ENCODE peak calls at places on chromosomes 12 and 14, in seven cellular contexts. S is hippocampal formation; J is H7; R is psoas muscle; N is amniotic epithelial cell; Q is BJ; X is activated naive CD4-positive, alpha-beta T cell treated with anti-CD3 and anti-CD28 coated beads, Interleukin-2, amount 50 U/mL, for 72 hours. K is an unnamed sample.

GRCh38 chr12:38771871-38772270 is 133.5 kb downstream of the CPNE8 start:
- DNase-seq in X (peak; percentile 22), Q (no peak), J (no peak), S (no peak), R (no peak), N (peak; percentile 5), K (peak; percentile 27)

GRCh38 chr14:34943506-34943905 is 39.3 kb upstream of the SRP54 start:
- DNase-seq in J (no peak), N (no peak), Q (no peak), R (no peak), X (no peak), S (no peak), K (no peak)

GRCh38 chr14:72665259-72665658 is 228.6 kb downstream of the DPF3 start:
- DNase-seq in J (no peak), S (no peak), Q (peak; percentile 96), N (peak; percentile 99), X (no peak), R (no peak), K (peak; percentile 91)

GRCh38 chr12:99455350-99456037 is 192.1 kb upstream of the GARIN6 start:
- DNase-seq in X (no peak), S (no peak), N (no peak), J (no peak), Q (peak; percentile 69), R (no peak), K (peak; percentile 62)

GRCh38 chr14:104687601-104688504 is 1.6 kb upstream of the INF2 start:
- DNase-seq in Q (no peak), R (peak; percentile 87), X (no peak), J (peak; percentile 87), N (peak; percentile 42), S (peak; percentile 45), K (peak; percentile 34)

GRCh38 chr14:96221841-96222240 is 17.2 kb downstream of the BDKRB2 start:
- DNase-seq in N (no peak), Q (no peak), X (no peak), R (no peak), S (no peak), J (no peak), K (no peak)

GRCh38 chr14:74475678-74476077 is 17.4 kb downstream of the NPC2 start:
- DNase-seq in S (no peak), R (no peak), N (peak; percentile 81), Q (no peak), X (no peak), J (no peak), K (no peak)

GRCh38 chr14:60760648-60761364 is 26.2 kb downstream of the MNAT1 start:
- DNase-seq in X (no peak), R (no peak), J (peak; percentile 41), S (no peak), N (no peak), Q (no peak), K (no peak)

GRCh38 chr12:108914031-108914630 is 34.2 kb downstream of the DAO start:
- DNase-seq in J (no peak), X (no peak), N (no peak), Q (no peak), S (peak; percentile 14), R (no peak), K (no peak)

GRCh38 chr14:20662968-20663731 is 21.2 kb upstream of the RNASE4 start:
- DNase-seq in J (peak; percentile 77), Q (no peak), N (peak; percentile 37), R (peak; percentile 56), X (peak; percentile 80), S (peak; percentile 27), K (peak; percentile 34)

GRCh38 chr14:60565211-60565610 is 56.3 kb downstream of the SIX6 start:
- DNase-seq in Q (peak; percentile 30), J (no peak), X (no peak), R (no peak), N (no peak), S (no peak), K (no peak)

GRCh38 chr12:23399402-23399933 is 550.0 kb downstream of the SOX5 start:
- DNase-seq in J (no peak), X (no peak), S (no peak), Q (no peak), R (no peak), N (no peak), K (no peak)

GRCh38 chr14:91264151-91265150 is 19.9 kb upstream of the GPR68 start:
- DNase-seq in N (no peak), S (no peak), R (peak; percentile 37), J (peak; percentile 83), X (no peak), Q (no peak), K (no peak)

GRCh38 chr12:101527682-101528081 is 52.5 kb downstream of the SPIC start:
- DNase-seq in R (peak; percentile 19), X (no peak), J (no peak), Q (no peak), N (no peak), S (no peak), K (no peak)

GRCh38 chr12:12560587-12561304 is 1.9 kb downstream of the DUSP16 start:
- DNase-seq in Q (no peak), X (peak; percentile 53), N (peak; percentile 83), J (peak; percentile 28), R (no peak), S (peak; percentile 21), K (peak; percentile 81)

GRCh38 chr12:110622582-110622981 is 8.7 kb downstream of the TCTN1 start:
- DNase-seq in N (no peak), X (no peak), J (no peak), S (no peak), R (no peak), Q (no peak), K (no peak)

GRCh38 chr14:91273273-91273884 is 28.9 kb upstream of the GPR68 start:
- DNase-seq in R (no peak), J (no peak), N (no peak), S (no peak), Q (no peak), X (no peak), K (no peak)

GRCh38 chr14:99136401-99136800 is 135.6 kb downstream of the BCL11B start:
- DNase-seq in Q (no peak), N (no peak), S (no peak), X (no peak), R (no peak), J (no peak), K (no peak)

GRCh38 chr14:91113829-91114078 is at the start of gene DGLUCY:
- DNase-seq in S (no peak), Q (peak; percentile 8), R (peak; percentile 84), X (no peak), J (peak; percentile 85), N (peak; percentile 74), K (peak; percentile 77)

GRCh38 chr12:52061470-52062166 is 8.2 kb upstream of the ATG101 start:
- DNase-seq in R (no peak), N (no peak), X (no peak), J (no peak), Q (no peak), S (peak; percentile 92), K (peak; percentile 54)

GRCh38 chr14:75542585-75543091 is 20.4 kb downstream of the BATF start:
- DNase-seq in N (peak; percentile 74), Q (no peak), X (peak; percentile 79), S (peak; percentile 30), R (peak; percentile 53), J (peak; percentile 63), K (peak; percentile 65)

GRCh38 chr14:59244581-59244980 is 56.1 kb downstream of the DAAM1 start:
- DNase-seq in X (no peak), S (no peak), R (no peak), J (no peak), N (no peak), Q (no peak), K (no peak)

GRCh38 chr12:75690556-75690955 is 179.1 kb upstream of the KRR1 start:
- DNase-seq in S (no peak), N (peak; percentile 99), J (no peak), X (no peak), R (no peak), Q (peak; percentile 91), K (peak; percentile 90)

GRCh38 chr14:68719634-68720384 is 73.1 kb downstream of the ZFP36L1 start:
- DNase-seq in R (no peak), X (no peak), J (no peak), S (no peak), N (peak; percentile 28), Q (no peak), K (no peak)

GRCh38 chr12:111180830-111181726 is 187.8 kb downstream of the PHETA1 start:
- DNase-seq in S (peak; percentile 35), Q (no peak), N (peak; percentile 62), X (no peak), J (no peak), R (peak; percentile 70), K (no peak)

GRCh38 chr12:28059220-28059619 is 86.7 kb upstream of the PTHLH start:
- DNase-seq in S (no peak), X (no peak), N (no peak), J (no peak), Q (no peak), R (no peak), K (no peak)

GRCh38 chr12:121358093-121358492 is 5.9 kb upstream of the ANAPC5 start:
- DNase-seq in X (no peak), R (no peak), J (no peak), Q (no peak), S (no peak), N (no peak), K (no peak)

GRCh38 chr12:110270125-110270962 is 10.7 kb upstream of the ATP2A2 start:
- DNase-seq in S (peak; percentile 16), X (no peak), N (peak; percentile 81), J (no peak), R (peak; percentile 58), Q (no peak), K (peak; percentile 82)

GRCh38 chr12:120961604-120962486 is 16.5 kb upstream of the HNF1A start:
- DNase-seq in Q (no peak), S (no peak), R (peak; percentile 33), X (no peak), J (peak; percentile 62), N (no peak), K (no peak)

GRCh38 chr12:68755536-68756243 is 9.7 kb downstream of the SLC35E3 start:
- DNase-seq in X (no peak), Q (no peak), N (no peak), R (no peak), J (no peak), S (no peak), K (no peak)

GRCh38 chr12:130577348-130577747 is 138.8 kb downstream of the RIMBP2 start:
- DNase-seq in Q (no peak), N (no peak), R (no peak), S (no peak), X (no peak), J (no peak), K (no peak)

GRCh38 chr14:77302926-77303325 is 17.8 kb downstream of the POMT2 start:
- DNase-seq in R (no peak), X (peak; percentile 69), Q (no peak), J (no peak), S (no peak), N (peak; percentile 84), K (peak; percentile 95)

GRCh38 chr14:77641534-77642341 is 25.3 kb upstream of the SPTLC2 start:
- DNase-seq in N (peak; percentile 65), Q (no peak), J (peak; percentile 50), X (peak; percentile 71), S (peak; percentile 51), R (peak; percentile 83), K (no peak)

K was measured in mesenchymal stem cell.